ENCODE peak calls at places on chromosomes 16 and 17, in seven cellular contexts. One of them, this sample, is unnamed. For H3K4me1, the result is how much of the 10 kb centered on the place peaks cover.

GRCh38 chr16:48311242-48311641 is 63.9 kb upstream of the ABCC11 start:
- DNase-seq in ascending aorta: no peak
- DNase-seq in OCI-LY7: no peak
- DNase-seq in A549: no peak
- DNase-seq in H9: no peak
- DNase-seq in cardiac muscle cell: no peak
- DNase-seq in heart left ventricle: no peak
- DNase-seq in this sample: no peak

GRCh38 chr16:11675561-11676511 is 7.6 kb downstream of the SNN start:
- DNase-seq in ascending aorta: no peak
- DNase-seq in OCI-LY7: no peak
- DNase-seq in A549: peak
- DNase-seq in H9: peak
- DNase-seq in cardiac muscle cell: no peak
- DNase-seq in heart left ventricle: no peak
- DNase-seq in this sample: peak

GRCh38 chr17:36534881-36535668 is at the start of gene PIGW:
- DNase-seq in ascending aorta: peak
- DNase-seq in OCI-LY7: peak
- DNase-seq in A549: peak
- DNase-seq in H9: peak
- DNase-seq in cardiac muscle cell: peak
- DNase-seq in heart left ventricle: peak
- DNase-seq in this sample: peak

GRCh38 chr16:23379707-23380106 is 73.3 kb downstream of the COG7 start:
- DNase-seq in ascending aorta: no peak
- DNase-seq in OCI-LY7: no peak
- DNase-seq in A549: no peak
- DNase-seq in H9: no peak
- DNase-seq in cardiac muscle cell: no peak
- DNase-seq in heart left ventricle: no peak
- DNase-seq in this sample: no peak

GRCh38 chr17:50157891-50158290 is 7.4 kb upstream of the PPP1R9B start:
- DNase-seq in ascending aorta: no peak
- DNase-seq in OCI-LY7: no peak
- DNase-seq in A549: no peak
- DNase-seq in H9: no peak
- DNase-seq in cardiac muscle cell: no peak
- DNase-seq in heart left ventricle: no peak
- DNase-seq in this sample: no peak

GRCh38 chr17:82867763-82868325 is 28.0 kb upstream of the ZNF750 start:
- DNase-seq in ascending aorta: no peak
- DNase-seq in OCI-LY7: no peak
- DNase-seq in A549: no peak
- DNase-seq in H9: no peak
- DNase-seq in cardiac muscle cell: no peak
- DNase-seq in heart left ventricle: no peak
- DNase-seq in this sample: no peak

GRCh38 chr16:56257260-56257659 is 66.0 kb downstream of the GNAO1 start:
- DNase-seq in ascending aorta: no peak
- DNase-seq in OCI-LY7: no peak
- DNase-seq in A549: no peak
- DNase-seq in H9: no peak
- DNase-seq in cardiac muscle cell: no peak
- DNase-seq in heart left ventricle: peak
- DNase-seq in this sample: no peak

GRCh38 chr17:59154721-59155438 is at the start of gene SKA2:
- DNase-seq in ascending aorta: no peak
- DNase-seq in OCI-LY7: peak
- DNase-seq in A549: peak
- DNase-seq in H9: no peak
- DNase-seq in cardiac muscle cell: peak
- DNase-seq in heart left ventricle: peak
- DNase-seq in this sample: peak

GRCh38 chr17:5877948-5878347 is 192.2 kb upstream of the WSCD1 start:
- DNase-seq in ascending aorta: no peak
- DNase-seq in OCI-LY7: no peak
- DNase-seq in A549: no peak
- DNase-seq in H9: no peak
- DNase-seq in cardiac muscle cell: no peak
- DNase-seq in heart left ventricle: peak
- DNase-seq in this sample: no peak

GRCh38 chr16:12833939-12834338 is 30.3 kb upstream of the CPPED1 start:
- DNase-seq in ascending aorta: peak
- DNase-seq in OCI-LY7: no peak
- DNase-seq in A549: peak
- DNase-seq in H9: peak
- DNase-seq in cardiac muscle cell: no peak
- DNase-seq in heart left ventricle: no peak
- DNase-seq in this sample: peak

GRCh38 chr16:57624806-57625500 is 3.5 kb upstream of the ADGRG1 start:
- DNase-seq in ascending aorta: no peak
- DNase-seq in OCI-LY7: no peak
- DNase-seq in A549: no peak
- DNase-seq in H9: no peak
- DNase-seq in cardiac muscle cell: peak
- DNase-seq in heart left ventricle: peak
- DNase-seq in this sample: no peak

GRCh38 chr17:37089998-37090397 is 141.2 kb downstream of the AATF start:
- DNase-seq in ascending aorta: no peak
- DNase-seq in OCI-LY7: no peak
- DNase-seq in A549: no peak
- DNase-seq in H9: no peak
- DNase-seq in cardiac muscle cell: peak
- DNase-seq in heart left ventricle: no peak
- DNase-seq in this sample: no peak

GRCh38 chr17:28716740-28717577 is 709 bp downstream of the RAB34 start:
- DNase-seq in ascending aorta: peak
- DNase-seq in OCI-LY7: no peak
- DNase-seq in A549: peak
- DNase-seq in H9: peak
- DNase-seq in cardiac muscle cell: peak
- DNase-seq in heart left ventricle: peak
- DNase-seq in this sample: no peak

GRCh38 chr16:87742781-87743490 is 22.9 kb downstream of the KLHDC4 start:
- DNase-seq in ascending aorta: no peak
- DNase-seq in OCI-LY7: no peak
- DNase-seq in A549: no peak
- DNase-seq in H9: no peak
- DNase-seq in cardiac muscle cell: no peak
- DNase-seq in heart left ventricle: no peak
- DNase-seq in this sample: no peak

GRCh38 chr17:9115446-9116265 is 94.3 kb downstream of the NTN1 start:
- DNase-seq in ascending aorta: peak
- DNase-seq in OCI-LY7: no peak
- DNase-seq in A549: peak
- DNase-seq in H9: peak
- DNase-seq in cardiac muscle cell: peak
- DNase-seq in heart left ventricle: peak
- DNase-seq in this sample: no peak

GRCh38 chr16:88747588-88748301 is 37.3 kb downstream of the PIEZO1 start:
- DNase-seq in ascending aorta: no peak
- DNase-seq in OCI-LY7: peak
- DNase-seq in A549: peak
- DNase-seq in H9: peak
- DNase-seq in cardiac muscle cell: peak
- DNase-seq in heart left ventricle: no peak
- DNase-seq in this sample: peak

GRCh38 chr16:67399749-67400704 is 6.7 kb upstream of the TPPP3 start:
- DNase-seq in ascending aorta: no peak
- DNase-seq in OCI-LY7: no peak
- DNase-seq in A549: no peak
- DNase-seq in H9: no peak
- DNase-seq in cardiac muscle cell: no peak
- DNase-seq in heart left ventricle: no peak
- DNase-seq in this sample: no peak

GRCh38 chr16:67399218-67399733 is 6.0 kb upstream of the TPPP3 start:
- DNase-seq in ascending aorta: no peak
- DNase-seq in OCI-LY7: peak
- DNase-seq in A549: peak
- DNase-seq in H9: peak
- DNase-seq in cardiac muscle cell: peak
- DNase-seq in heart left ventricle: no peak
- DNase-seq in this sample: no peak

GRCh38 chr16:67397812-67398545 is 4.7 kb upstream of the TPPP3 start:
- DNase-seq in ascending aorta: no peak
- DNase-seq in OCI-LY7: peak
- DNase-seq in A549: no peak
- DNase-seq in H9: no peak
- DNase-seq in cardiac muscle cell: no peak
- DNase-seq in heart left ventricle: no peak
- DNase-seq in this sample: no peak

GRCh38 chr16:67398546-67399217 is 5.4 kb upstream of the TPPP3 start:
- DNase-seq in ascending aorta: no peak
- DNase-seq in OCI-LY7: no peak
- DNase-seq in A549: no peak
- DNase-seq in H9: no peak
- DNase-seq in cardiac muscle cell: no peak
- DNase-seq in heart left ventricle: no peak
- DNase-seq in this sample: no peak

DNA sequence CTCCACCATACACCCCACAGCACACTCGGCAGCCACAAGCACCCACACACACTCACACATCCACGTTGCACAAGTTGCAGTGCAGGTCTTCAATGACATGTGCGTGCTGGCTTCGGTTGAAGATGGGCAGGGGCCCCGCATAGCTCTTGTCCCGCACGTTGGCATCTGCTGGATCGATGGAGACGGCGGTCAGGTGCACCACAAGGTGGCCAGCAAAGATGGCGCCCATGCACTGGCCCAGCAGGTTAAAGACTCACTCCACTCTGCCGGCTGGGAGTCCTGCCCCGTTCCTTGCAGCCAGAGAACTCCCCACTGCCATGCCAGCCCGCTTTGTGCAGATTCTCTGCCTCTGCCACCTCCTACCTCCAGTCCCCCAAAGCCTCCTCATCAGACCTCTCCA is 7.6 kb upstream of the TPPP3 start:
- DNase-seq in ascending aorta: no peak
- DNase-seq in OCI-LY7: no peak
- DNase-seq in A549: no peak
- DNase-seq in H9: no peak
- DNase-seq in cardiac muscle cell: no peak
- DNase-seq in heart left ventricle: no peak
- DNase-seq in this sample: no peak
- H3K4me1 ChIP-seq in ascending aorta: under half
- H3K4me1 ChIP-seq in OCI-LY7: under half
- H3K4me1 ChIP-seq in A549: under half
- H3K4me1 ChIP-seq in H9: under half
- H3K4me1 ChIP-seq in cardiac muscle cell: under half
- H3K4me1 ChIP-seq in heart left ventricle: under half
- H3K4me1 ChIP-seq in this sample: under half

GRCh38 chr17:40560592-40561293 is 4.5 kb downstream of the CCR7 start:
- DNase-seq in ascending aorta: peak
- DNase-seq in OCI-LY7: peak
- DNase-seq in A549: no peak
- DNase-seq in H9: no peak
- DNase-seq in cardiac muscle cell: peak
- DNase-seq in heart left ventricle: no peak
- DNase-seq in this sample: no peak

GRCh38 chr17:40559016-40559853 is 6.0 kb downstream of the CCR7 start:
- DNase-seq in ascending aorta: peak
- DNase-seq in OCI-LY7: no peak
- DNase-seq in A549: no peak
- DNase-seq in H9: peak
- DNase-seq in cardiac muscle cell: peak
- DNase-seq in heart left ventricle: peak
- DNase-seq in this sample: peak

GRCh38 chr17:40561294-40561870 is 3.9 kb downstream of the CCR7 start:
- DNase-seq in ascending aorta: no peak
- DNase-seq in OCI-LY7: no peak
- DNase-seq in A549: no peak
- DNase-seq in H9: no peak
- DNase-seq in cardiac muscle cell: no peak
- DNase-seq in heart left ventricle: no peak
- DNase-seq in this sample: peak

GRCh38 chr17:40558651-40559015 is 6.6 kb downstream of the CCR7 start:
- DNase-seq in ascending aorta: peak
- DNase-seq in OCI-LY7: no peak
- DNase-seq in A549: no peak
- DNase-seq in H9: no peak
- DNase-seq in cardiac muscle cell: no peak
- DNase-seq in heart left ventricle: peak
- DNase-seq in this sample: no peak

DNA sequence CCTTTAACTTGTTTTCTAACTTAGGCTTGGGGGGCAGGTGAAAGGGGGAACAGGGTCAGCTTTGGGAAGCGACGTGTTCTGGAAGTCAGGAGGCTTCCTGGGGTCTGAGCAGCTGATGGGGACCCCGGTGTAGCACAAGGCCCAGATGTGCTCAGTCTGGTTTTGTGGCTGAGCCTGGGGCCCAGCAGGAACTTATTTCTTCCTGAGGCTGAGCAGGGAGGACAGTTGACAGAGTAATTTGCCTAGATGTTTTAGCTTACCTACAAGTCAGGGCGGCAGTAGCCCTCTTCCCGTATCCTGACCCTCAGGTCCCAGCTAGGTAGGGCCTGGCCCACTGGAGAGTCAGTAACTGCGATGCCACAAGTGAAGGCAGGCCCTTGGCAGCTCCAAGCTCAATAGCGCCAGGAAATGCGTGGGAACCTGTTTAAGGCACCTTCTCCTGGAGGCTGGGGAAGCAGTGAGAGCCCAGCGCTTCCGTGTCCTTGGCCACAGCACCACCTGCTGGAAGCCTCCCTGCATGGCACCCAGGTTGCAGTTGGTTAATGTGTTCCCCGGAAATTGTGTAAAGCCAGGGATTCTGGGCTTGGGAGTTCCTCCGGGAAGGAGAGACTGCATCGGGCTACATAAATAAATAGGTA is 5.2 kb downstream of the CCR7 start:
- DNase-seq in ascending aorta: peak
- DNase-seq in OCI-LY7: peak
- DNase-seq in A549: peak
- DNase-seq in H9: peak
- DNase-seq in cardiac muscle cell: peak
- DNase-seq in heart left ventricle: peak
- DNase-seq in this sample: peak
- H3K4me1 ChIP-seq in ascending aorta: under half
- H3K4me1 ChIP-seq in OCI-LY7: under half
- H3K4me1 ChIP-seq in A549: half or more
- H3K4me1 ChIP-seq in H9: under half
- H3K4me1 ChIP-seq in cardiac muscle cell: under half
- H3K4me1 ChIP-seq in heart left ventricle: under half
- H3K4me1 ChIP-seq in this sample: under half

DNA sequence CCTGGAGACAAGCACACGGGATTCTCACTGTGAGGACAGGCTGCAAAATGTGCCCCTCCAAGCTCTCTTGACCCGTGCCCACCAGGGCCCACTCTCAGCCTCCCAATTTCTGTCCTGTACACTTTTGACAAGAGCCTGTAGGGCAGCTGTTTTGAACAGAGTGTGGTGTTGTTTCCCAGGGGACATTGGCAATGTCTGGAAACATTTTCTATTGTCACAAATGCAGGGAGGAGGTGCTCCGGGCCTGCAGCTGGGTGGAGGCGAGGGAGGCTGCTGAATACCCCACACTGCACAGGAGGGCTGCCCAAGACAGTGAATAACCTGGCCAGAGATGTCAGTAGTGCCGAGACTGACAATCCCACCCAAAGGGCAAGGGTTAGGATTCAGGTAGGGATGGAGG is 10.5 kb downstream of the CEP295NL start:
- DNase-seq in ascending aorta: no peak
- DNase-seq in OCI-LY7: no peak
- DNase-seq in A549: no peak
- DNase-seq in H9: no peak
- DNase-seq in cardiac muscle cell: no peak
- DNase-seq in heart left ventricle: no peak
- DNase-seq in this sample: no peak
- H3K4me1 ChIP-seq in ascending aorta: half or more
- H3K4me1 ChIP-seq in OCI-LY7: under half
- H3K4me1 ChIP-seq in A549: under half
- H3K4me1 ChIP-seq in H9: under half
- H3K4me1 ChIP-seq in cardiac muscle cell: under half
- H3K4me1 ChIP-seq in heart left ventricle: under half
- H3K4me1 ChIP-seq in this sample: under half

GRCh38 chr16:16093625-16094332 is 129.5 kb downstream of the ABCC6 start:
- DNase-seq in ascending aorta: no peak
- DNase-seq in OCI-LY7: no peak
- DNase-seq in A549: no peak
- DNase-seq in H9: no peak
- DNase-seq in cardiac muscle cell: no peak
- DNase-seq in heart left ventricle: no peak
- DNase-seq in this sample: no peak
- H3K4me1 ChIP-seq in ascending aorta: under half
- H3K4me1 ChIP-seq in OCI-LY7: under half
- H3K4me1 ChIP-seq in A549: under half
- H3K4me1 ChIP-seq in H9: under half
- H3K4me1 ChIP-seq in cardiac muscle cell: under half
- H3K4me1 ChIP-seq in heart left ventricle: under half
- H3K4me1 ChIP-seq in this sample: under half